ENCODE peak calls at places on chromosomes 3 and 15, in four cellular contexts. D, N, Q and B are unnamed samples.

GRCh38 chr3:86988235-86988634 is 2.7 kb downstream of the VGLL3 start:
- DNase-seq in D (no peak), N (no peak), Q (no peak), B (no peak)

GRCh38 chr3:11136871-11137626 is 17.2 kb upstream of the HRH1 start:
- DNase-seq in N (peak; percentile 79), D (peak; percentile 100), Q (peak; percentile 40), B (no peak)

GRCh38 chr3:81743096-81744025 is 18.1 kb downstream of the GBE1 start:
- DNase-seq in N (peak; percentile 22), Q (no peak), D (peak; percentile 63), B (no peak)

GRCh38 chr3:99418209-99418635 is 220.2 kb upstream of the COL8A1 start:
- DNase-seq in D (no peak), Q (no peak), N (no peak), B (no peak)

GRCh38 chr15:78341057-78341763 is 1.1 kb downstream of the CRABP1 start:
- DNase-seq in Q (no peak), D (no peak), N (no peak), B (peak; percentile 76)

GRCh38 chr3:72625616-72626337 is 222.5 kb downstream of the SHQ1 start:
- DNase-seq in Q (peak; percentile 39), D (peak; percentile 35), N (no peak), B (no peak)

GRCh38 chr3:58521917-58522680 is 14.9 kb downstream of the ACOX2 start:
- DNase-seq in N (no peak), Q (peak; percentile 46), D (no peak), B (peak; percentile 45)

GRCh38 chr3:74314696-74315095 is 299.8 kb downstream of the CNTN3 start:
- DNase-seq in D (no peak), N (no peak), Q (no peak), B (no peak)

GRCh38 chr3:130656627-130657026 is 90.0 kb downstream of the PIK3R4 start:
- DNase-seq in N (no peak), Q (no peak), D (no peak), B (no peak)

GRCh38 chr15:99721896-99722295 is 11.3 kb downstream of the LYSMD4 start:
- DNase-seq in D (no peak), N (no peak), Q (no peak), B (no peak)

GRCh38 chr15:90232941-90233700 is 620 bp downstream of the CIB1 start:
- DNase-seq in Q (peak; percentile 84), N (peak; percentile 79), D (peak; percentile 88), B (no peak)

GRCh38 chr15:28098360-28098765 is 752 bp downstream of the OCA2 start:
- DNase-seq in D (no peak), N (no peak), Q (no peak), B (no peak)

GRCh38 chr3:195543642-195544536 is 764 bp upstream of the PPP1R2 start:
- DNase-seq in Q (peak; percentile 73), D (peak; percentile 5), N (peak; percentile 35), B (peak; percentile 72)

GRCh38 chr15:34239151-34239761 is 14.4 kb downstream of the EMC4 start:
- DNase-seq in N (peak; percentile 19), D (peak; percentile 68), Q (peak; percentile 6), B (no peak)

GRCh38 chr3:66121288-66121687 is 82.6 kb upstream of the MAGI1 start:
- DNase-seq in D (no peak), Q (no peak), N (no peak), B (no peak)

GRCh38 chr3:153051427-153052095 is 110.5 kb upstream of the RAP2B start:
- DNase-seq in Q (peak; percentile 31), D (peak; percentile 81), N (peak; percentile 69), B (no peak)

GRCh38 chr3:150349314-150350097 is 58.6 kb upstream of the TSC22D2 start:
- DNase-seq in N (no peak), D (no peak), Q (no peak), B (no peak)

GRCh38 chr15:74312445-74313007 is 54.9 kb downstream of the CYP11A1 start:
- DNase-seq in N (peak; percentile 49), D (no peak), Q (no peak), B (no peak)

GRCh38 chr15:69451951-69452701 is 492 bp upstream of the RPLP1 start:
- DNase-seq in Q (peak; percentile 92), D (no peak), N (peak; percentile 44), B (no peak)

GRCh38 chr3:72951259-72951722 is 45.3 kb upstream of the PPP4R2 start:
- DNase-seq in N (no peak), D (no peak), Q (no peak), B (no peak)

GRCh38 chr3:76570436-76571057 is 469.4 kb upstream of the ROBO2 start:
- DNase-seq in Q (no peak), D (no peak), N (peak; percentile 3), B (no peak)

GRCh38 chr3:38270606-38271005 is 5.0 kb downstream of the SLC22A13 start:
- DNase-seq in Q (no peak), N (no peak), D (no peak), B (no peak)

GRCh38 chr3:96836153-96836915 is 21.9 kb downstream of the EPHA6 start:
- DNase-seq in N (no peak), D (no peak), Q (no peak), B (no peak)

GRCh38 chr3:21894459-21895083 is 143.6 kb upstream of the ZNF385D start:
- DNase-seq in D (peak; percentile 1), Q (no peak), N (no peak), B (no peak)

GRCh38 chr3:43707998-43708397 is 17.3 kb downstream of the ABHD5 start:
- DNase-seq in D (peak; percentile 33), Q (peak; percentile 43), N (no peak), B (no peak)

GRCh38 chr3:171874251-171874679 is 31.1 kb downstream of the TMEM212 start:
- DNase-seq in Q (peak; percentile 5), N (no peak), D (peak; percentile 14), B (no peak)

GRCh38 chr3:192130534-192131132 is 596.7 kb downstream of the FGF12 start:
- DNase-seq in N (peak; percentile 12), Q (peak; percentile 42), D (peak; percentile 5), B (peak; percentile 5)

GRCh38 chr15:96330450-96331140 is at the start of gene NR2F2:
- DNase-seq in N (peak; percentile 93), D (peak; percentile 91), Q (peak; percentile 95), B (peak; percentile 85)

GRCh38 chr3:20537234-20537633 is 351.2 kb upstream of the SGO1 start:
- DNase-seq in N (no peak), D (no peak), Q (no peak), B (no peak)

DNA sequence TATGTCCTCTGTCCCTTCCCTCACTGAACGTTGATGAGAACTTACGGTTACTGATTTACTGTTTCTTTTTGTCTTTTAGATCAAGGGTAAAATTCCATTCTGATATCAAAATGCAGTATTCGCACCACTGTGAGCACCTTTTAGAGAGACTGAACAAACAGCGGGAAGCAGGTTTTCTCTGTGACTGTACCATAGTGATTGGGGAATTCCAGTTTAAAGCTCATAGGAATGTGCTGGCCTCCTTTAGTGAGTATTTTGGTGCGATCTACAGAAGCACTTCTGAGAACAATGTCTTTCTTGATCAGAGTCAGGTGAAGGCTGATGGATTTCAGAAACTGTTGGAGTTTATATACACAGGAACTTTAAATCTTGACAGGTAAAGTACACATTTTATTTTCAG is 990 bp downstream of the MYNN start:
- DNase-seq in N (no peak), Q (no peak), D (no peak), B (no peak)
- H3K4me2 ChIP-seq in N (peak overlapping the region; percentile 98), Q (peak overlapping the region; percentile 92), D (peak overlapping the region; percentile 76), B (peak overlapping the region; percentile 21)

GRCh38 chr3:126750760-126751129 is 46.7 kb downstream of the CHCHD6 start:
- DNase-seq in N (no peak), D (no peak), Q (no peak), B (peak; percentile 41)

GRCh38 chr3:126751611-126752302 is 47.7 kb downstream of the CHCHD6 start:
- DNase-seq in Q (no peak), N (no peak), D (no peak), B (no peak)

GRCh38 chr3:126748701-126749546 is 44.9 kb downstream of the CHCHD6 start:
- DNase-seq in Q (no peak), N (no peak), D (no peak), B (no peak)

GRCh38 chr3:126749547-126749875 is 45.5 kb downstream of the CHCHD6 start:
- DNase-seq in Q (no peak), D (no peak), N (no peak), B (no peak)

DNA sequence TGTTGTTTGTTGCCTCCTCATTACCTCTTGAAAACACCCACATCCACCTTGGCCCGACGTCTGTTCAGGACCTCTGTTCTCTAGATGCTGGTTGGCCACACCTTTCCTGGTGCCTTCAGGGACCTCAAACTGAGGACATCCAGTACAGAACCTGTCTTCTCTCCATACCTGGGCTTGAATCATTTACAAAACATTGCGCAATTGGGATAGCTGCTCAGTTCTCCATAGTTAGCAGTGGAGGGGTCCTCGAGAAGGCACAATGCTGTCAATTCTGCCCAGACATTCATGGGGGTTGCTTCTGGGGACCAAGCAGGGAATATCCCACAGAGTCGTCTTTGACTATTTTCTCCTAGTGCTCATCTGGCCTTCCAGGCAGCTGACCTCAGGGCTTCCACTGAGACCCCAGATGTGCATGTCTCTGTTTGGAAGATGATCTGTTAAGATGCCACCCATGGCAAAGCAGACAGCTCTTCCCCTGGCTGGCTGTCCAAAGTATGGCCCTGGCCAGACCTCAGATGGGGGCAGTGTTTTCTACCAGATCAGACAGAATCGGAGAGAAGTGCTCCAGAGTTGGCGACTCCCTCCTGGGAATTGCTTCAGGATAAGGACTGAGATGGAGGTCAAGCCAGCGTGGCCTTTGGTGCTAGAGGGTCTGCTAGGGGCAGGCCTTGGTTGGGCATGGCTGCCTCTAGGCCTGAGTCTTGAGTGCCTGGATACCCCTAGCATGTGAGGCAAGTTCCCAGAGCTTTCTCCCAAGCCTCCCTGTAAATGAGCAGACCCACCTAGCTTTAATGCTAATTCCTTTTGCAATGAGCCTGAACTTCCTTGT is 46.1 kb downstream of the CHCHD6 start:
- DNase-seq in D (no peak), Q (no peak), N (no peak), B (no peak)
- TF ChIP-seq RNF2 in D (no peak), Q (no peak), N (no peak), B (no peak)

DNA sequence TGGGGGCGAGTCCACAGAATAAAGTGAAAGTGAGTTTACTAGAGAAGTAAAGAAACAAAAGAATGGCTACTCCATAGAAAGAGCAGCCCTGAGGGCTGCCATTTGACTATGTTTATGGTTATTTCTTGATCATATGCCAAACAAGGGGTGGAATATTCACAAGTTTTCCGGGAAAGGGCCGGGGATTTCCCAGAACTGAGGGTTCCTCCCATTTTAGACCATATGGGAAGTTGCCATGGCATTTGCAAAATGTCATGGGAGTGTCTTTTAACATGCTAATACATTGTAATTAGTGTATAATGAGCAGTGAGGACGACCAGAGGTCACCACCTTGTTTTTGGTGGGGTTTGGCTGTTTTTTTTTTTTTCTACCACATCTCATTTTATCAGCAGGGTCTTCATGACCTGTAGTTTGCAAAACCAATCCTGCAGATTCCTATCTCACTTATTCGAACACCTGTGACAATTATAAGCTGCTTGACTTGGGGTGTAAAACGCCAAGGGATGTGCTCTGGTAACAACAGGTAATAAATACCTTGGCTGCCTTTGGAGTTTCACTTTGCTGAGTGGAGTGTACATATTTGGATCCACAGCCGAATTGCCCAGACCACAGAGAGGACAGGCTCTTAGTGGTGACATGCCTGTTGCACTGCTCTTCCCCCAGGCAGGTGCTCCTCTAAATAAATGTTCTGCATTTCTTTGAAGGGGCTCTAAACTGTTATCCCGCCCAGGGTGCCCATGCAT is 43.6 kb downstream of the C2CD4B start:
- DNase-seq in Q (no peak), N (no peak), D (no peak), B (no peak)
- H3K4me2 ChIP-seq in Q (peak overlapping the region; percentile 32), N (no peak overlapping the region), D (no peak overlapping the region), B (no peak overlapping the region)

GRCh38 chr15:65249641-65250040 is 37.0 kb downstream of the PARP16 start:
- DNase-seq in Q (no peak), N (no peak), D (no peak), B (no peak)
- TF ChIP-seq RNF2 in Q (no peak), N (no peak), D (no peak), B (no peak)